ENCODE peak calls at places on chromosomes 16 and 17, in four cellular contexts. One of them, this sample, is unnamed.

GRCh38 chr17:40341808-40342574 is 22.5 kb downstream of the GJD3 start:
- DNase-seq in epithelial cell of esophagus: peak
- DNase-seq in cardiac fibroblast: peak
- DNase-seq in hepatocyte: peak
- DNase-seq in this sample: peak

GRCh38 chr17:63703556-63704258 is 3.8 kb upstream of the LIMD2 start:
- DNase-seq in epithelial cell of esophagus: no peak
- DNase-seq in cardiac fibroblast: no peak
- DNase-seq in hepatocyte: no peak
- DNase-seq in this sample: no peak

GRCh38 chr16:6125483-6126259 is 1028.1 kb upstream of the EEF2KMT start:
- DNase-seq in epithelial cell of esophagus: peak
- DNase-seq in cardiac fibroblast: no peak
- DNase-seq in hepatocyte: no peak
- DNase-seq in this sample: peak

GRCh38 chr16:58836427-58836826 is 102.3 kb upstream of the GOT2 start:
- DNase-seq in epithelial cell of esophagus: no peak
- DNase-seq in cardiac fibroblast: no peak
- DNase-seq in hepatocyte: no peak
- DNase-seq in this sample: no peak

GRCh38 chr16:89633064-89633631 is 19.7 kb downstream of the DPEP1 start:
- DNase-seq in epithelial cell of esophagus: peak
- DNase-seq in cardiac fibroblast: peak
- DNase-seq in hepatocyte: no peak
- DNase-seq in this sample: peak

GRCh38 chr17:40091691-40092397 is 8.5 kb downstream of the NR1D1 start:
- DNase-seq in epithelial cell of esophagus: no peak
- DNase-seq in cardiac fibroblast: no peak
- DNase-seq in hepatocyte: peak
- DNase-seq in this sample: no peak

GRCh38 chr17:38320482-38320881 is 23.3 kb downstream of the GPR179 start:
- DNase-seq in epithelial cell of esophagus: peak
- DNase-seq in cardiac fibroblast: no peak
- DNase-seq in hepatocyte: peak
- DNase-seq in this sample: no peak

GRCh38 chr17:75913537-75914210 is 9.0 kb upstream of the MRPL38 start:
- DNase-seq in epithelial cell of esophagus: no peak
- DNase-seq in cardiac fibroblast: no peak
- DNase-seq in hepatocyte: no peak
- DNase-seq in this sample: no peak

GRCh38 chr17:19336938-19337711 is 25.4 kb downstream of the B9D1 start:
- DNase-seq in epithelial cell of esophagus: no peak
- DNase-seq in cardiac fibroblast: no peak
- DNase-seq in hepatocyte: peak
- DNase-seq in this sample: no peak

GRCh38 chr17:46020023-46020735 is 21.1 kb downstream of the STH start:
- DNase-seq in epithelial cell of esophagus: no peak
- DNase-seq in cardiac fibroblast: no peak
- DNase-seq in hepatocyte: no peak
- DNase-seq in this sample: no peak

GRCh38 chr16:87463722-87464690 is 28.8 kb downstream of the ZCCHC14 start:
- DNase-seq in epithelial cell of esophagus: peak
- DNase-seq in cardiac fibroblast: peak
- DNase-seq in hepatocyte: peak
- DNase-seq in this sample: no peak

GRCh38 chr16:1923299-1924034 is 5.3 kb upstream of the HS3ST6 start:
- DNase-seq in epithelial cell of esophagus: peak
- DNase-seq in cardiac fibroblast: peak
- DNase-seq in hepatocyte: peak
- DNase-seq in this sample: no peak

GRCh38 chr17:28391401-28391800 is 14.6 kb downstream of the SLC46A1 start:
- DNase-seq in epithelial cell of esophagus: no peak
- DNase-seq in cardiac fibroblast: no peak
- DNase-seq in hepatocyte: peak
- DNase-seq in this sample: no peak

GRCh38 chr17:28177351-28177750 is 134.9 kb downstream of the NLK start:
- DNase-seq in epithelial cell of esophagus: no peak
- DNase-seq in cardiac fibroblast: no peak
- DNase-seq in hepatocyte: no peak
- DNase-seq in this sample: no peak

GRCh38 chr16:81201267-81201666 is 37.2 kb upstream of the BCO1 start:
- DNase-seq in epithelial cell of esophagus: no peak
- DNase-seq in cardiac fibroblast: no peak
- DNase-seq in hepatocyte: no peak
- DNase-seq in this sample: no peak

DNA sequence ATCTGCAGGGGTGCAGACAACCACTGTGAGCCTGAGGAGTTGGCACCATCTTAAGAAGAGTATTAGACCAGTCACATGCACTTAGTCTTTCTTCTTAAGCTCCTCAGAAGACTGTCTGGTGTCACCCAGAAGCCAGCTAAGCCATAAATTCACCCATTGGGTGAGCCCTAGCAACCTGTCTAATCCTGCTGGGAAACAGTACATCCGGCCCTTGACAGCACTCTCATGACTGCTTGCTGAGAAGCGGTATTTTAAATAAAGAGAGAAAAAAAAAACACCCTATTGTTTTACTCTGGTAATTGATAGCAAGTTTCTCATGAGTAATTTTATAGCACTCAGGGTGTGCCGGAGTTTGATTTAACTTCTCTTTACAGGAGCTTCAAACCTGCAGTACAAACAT is 134.7 kb downstream of the SOX9 start:
- DNase-seq in epithelial cell of esophagus: no peak
- DNase-seq in cardiac fibroblast: no peak
- DNase-seq in hepatocyte: no peak
- DNase-seq in this sample: no peak
- H3K4me3 ChIP-seq in epithelial cell of esophagus: no peak
- H3K4me3 ChIP-seq in cardiac fibroblast: no peak
- H3K4me3 ChIP-seq in hepatocyte: no peak
- H3K4me3 ChIP-seq in this sample: no peak

GRCh38 chr17:80832266-80832676 is 159.4 kb upstream of the CHMP6 start:
- DNase-seq in epithelial cell of esophagus: peak
- DNase-seq in cardiac fibroblast: peak
- DNase-seq in hepatocyte: peak
- DNase-seq in this sample: peak

GRCh38 chr17:80830020-80830780 is 161.4 kb upstream of the CHMP6 start:
- DNase-seq in epithelial cell of esophagus: no peak
- DNase-seq in cardiac fibroblast: no peak
- DNase-seq in hepatocyte: no peak
- DNase-seq in this sample: no peak

GRCh38 chr17:80829166-80829813 is 162.4 kb upstream of the CHMP6 start:
- DNase-seq in epithelial cell of esophagus: no peak
- DNase-seq in cardiac fibroblast: no peak
- DNase-seq in hepatocyte: no peak
- DNase-seq in this sample: no peak

GRCh38 chr17:80832888-80833583 is 158.6 kb upstream of the CHMP6 start:
- DNase-seq in epithelial cell of esophagus: peak
- DNase-seq in cardiac fibroblast: peak
- DNase-seq in hepatocyte: peak
- DNase-seq in this sample: peak

GRCh38 chr17:80831481-80831880 is 160.2 kb upstream of the CHMP6 start:
- DNase-seq in epithelial cell of esophagus: no peak
- DNase-seq in cardiac fibroblast: no peak
- DNase-seq in hepatocyte: no peak
- DNase-seq in this sample: no peak
- TF ChIP-seq CTCF in epithelial cell of esophagus: no peak
- TF ChIP-seq CTCF in cardiac fibroblast: no peak
- TF ChIP-seq CTCF in hepatocyte: no peak
- TF ChIP-seq CTCF in this sample: no peak

GRCh38 chr17:18257268-18257681 is 1.3 kb downstream of the FLII start:
- DNase-seq in epithelial cell of esophagus: peak
- DNase-seq in cardiac fibroblast: no peak
- DNase-seq in hepatocyte: peak
- DNase-seq in this sample: no peak

GRCh38 chr17:18254888-18255649 is 3.5 kb downstream of the FLII start:
- DNase-seq in epithelial cell of esophagus: no peak
- DNase-seq in cardiac fibroblast: no peak
- DNase-seq in hepatocyte: no peak
- DNase-seq in this sample: no peak

GRCh38 chr17:18257747-18258355 is 687 bp downstream of the FLII start:
- DNase-seq in epithelial cell of esophagus: peak
- DNase-seq in cardiac fibroblast: peak
- DNase-seq in hepatocyte: peak
- DNase-seq in this sample: peak

GRCh38 chr17:18256351-18256750 is 2.2 kb downstream of the FLII start:
- DNase-seq in epithelial cell of esophagus: no peak
- DNase-seq in cardiac fibroblast: no peak
- DNase-seq in hepatocyte: no peak
- DNase-seq in this sample: no peak

DNA sequence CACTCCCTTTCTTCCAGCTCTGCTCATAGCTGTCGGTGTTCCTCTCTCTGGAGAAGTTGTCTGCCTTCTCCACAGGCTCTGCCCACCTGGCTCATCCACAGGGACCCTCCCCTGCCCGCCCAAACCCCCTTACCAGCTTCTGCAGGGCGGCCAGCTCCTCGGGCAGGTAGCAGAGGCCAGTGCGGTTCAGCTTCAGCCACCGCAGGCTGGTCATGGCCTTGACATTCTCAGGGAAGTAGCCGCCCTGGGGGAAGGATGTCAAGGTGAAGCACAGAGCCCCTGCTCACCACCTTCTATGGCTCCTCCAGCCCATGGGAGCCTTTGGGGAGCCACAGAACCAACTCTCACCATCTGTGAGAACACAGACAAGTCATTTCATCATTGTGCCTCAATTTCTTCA is 1.8 kb downstream of the FLII start:
- DNase-seq in epithelial cell of esophagus: no peak
- DNase-seq in cardiac fibroblast: no peak
- DNase-seq in hepatocyte: no peak
- DNase-seq in this sample: no peak
- H3K4me3 ChIP-seq in epithelial cell of esophagus: peak
- H3K4me3 ChIP-seq in cardiac fibroblast: no peak
- H3K4me3 ChIP-seq in hepatocyte: no peak
- H3K4me3 ChIP-seq in this sample: no peak

GRCh38 chr16:16110111-16110490 is 113.2 kb downstream of the ABCC6 start:
- DNase-seq in epithelial cell of esophagus: no peak
- DNase-seq in cardiac fibroblast: no peak
- DNase-seq in hepatocyte: no peak
- DNase-seq in this sample: no peak
- TF ChIP-seq CTCF in epithelial cell of esophagus: no peak
- TF ChIP-seq CTCF in cardiac fibroblast: no peak
- TF ChIP-seq CTCF in hepatocyte: no peak
- TF ChIP-seq CTCF in this sample: no peak

DNA sequence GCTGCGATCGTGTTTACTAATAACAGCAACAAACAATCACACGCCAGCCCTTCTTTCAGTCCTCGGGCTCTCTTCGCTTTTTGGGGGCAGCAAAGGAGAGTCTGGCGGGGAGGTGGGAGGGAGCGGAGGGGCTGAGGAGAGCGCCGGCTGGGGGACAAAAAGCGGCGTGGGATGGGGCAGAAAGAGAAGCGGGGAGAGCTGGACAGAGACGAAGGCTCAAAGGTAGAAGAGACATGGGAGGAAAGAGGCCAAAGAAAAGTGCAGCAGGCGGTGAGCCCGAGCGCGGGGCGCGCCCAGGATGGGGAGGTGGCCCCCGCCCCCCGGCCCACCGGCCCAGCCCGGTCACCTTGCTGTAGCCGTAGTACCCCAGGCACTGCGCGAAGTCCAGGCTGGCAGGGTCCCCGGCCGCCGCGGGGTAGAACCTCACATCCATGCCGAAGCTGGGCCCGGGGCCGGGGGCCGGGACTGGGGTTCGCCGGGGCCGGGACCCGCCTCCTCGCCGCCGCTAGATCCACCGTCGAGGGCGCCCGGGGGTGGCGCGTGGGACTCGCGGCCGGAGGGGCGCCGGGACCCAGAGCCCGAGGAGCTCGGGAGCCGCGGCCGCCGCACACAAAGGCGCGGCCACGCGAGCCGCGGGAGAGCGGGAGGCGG is 527 bp downstream of the TOX3 start:
- DNase-seq in epithelial cell of esophagus: no peak
- DNase-seq in cardiac fibroblast: no peak
- DNase-seq in hepatocyte: peak
- DNase-seq in this sample: no peak
- H3K4me3 ChIP-seq in epithelial cell of esophagus: no peak
- H3K4me3 ChIP-seq in cardiac fibroblast: no peak
- H3K4me3 ChIP-seq in hepatocyte: peak
- H3K4me3 ChIP-seq in this sample: no peak

DNA sequence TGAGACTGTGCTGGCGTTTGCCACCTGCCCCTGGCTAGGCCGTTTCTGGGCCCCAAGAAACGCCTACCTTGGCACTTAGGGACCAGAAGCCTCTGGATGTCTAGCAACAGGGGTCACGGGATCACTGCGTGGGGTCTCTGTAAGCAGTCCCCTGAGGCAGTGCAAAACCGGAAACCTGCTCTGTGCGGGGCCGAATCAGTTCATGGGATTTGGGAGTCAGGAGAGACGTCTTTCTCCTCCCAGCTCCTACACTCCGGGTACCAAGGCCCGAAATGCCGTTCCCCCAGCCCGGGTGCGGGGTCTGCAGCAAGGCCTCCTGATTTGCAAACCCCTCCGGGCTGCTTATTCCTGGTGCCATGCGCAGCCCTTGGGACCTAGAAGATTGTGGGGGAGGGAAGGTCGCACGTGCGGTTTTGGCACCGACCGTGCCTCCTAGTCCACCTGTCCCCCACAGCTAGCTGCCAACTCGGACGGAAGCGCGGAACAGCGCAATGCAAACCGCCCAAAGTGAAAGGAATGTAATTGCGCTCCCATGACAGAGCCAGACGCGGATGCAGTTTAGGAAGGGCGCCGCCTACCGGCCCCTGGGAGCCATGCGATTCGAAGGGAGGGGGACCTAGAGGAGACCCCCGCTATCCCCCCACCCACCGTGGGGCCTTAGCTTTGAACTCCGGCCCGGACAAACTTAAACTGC is 6.5 kb downstream of the IRX5 start:
- DNase-seq in epithelial cell of esophagus: peak
- DNase-seq in cardiac fibroblast: peak
- DNase-seq in hepatocyte: peak
- DNase-seq in this sample: peak
- TF ChIP-seq CTCF in epithelial cell of esophagus: peak
- TF ChIP-seq CTCF in cardiac fibroblast: peak
- TF ChIP-seq CTCF in hepatocyte: peak
- TF ChIP-seq CTCF in this sample: peak

DNA sequence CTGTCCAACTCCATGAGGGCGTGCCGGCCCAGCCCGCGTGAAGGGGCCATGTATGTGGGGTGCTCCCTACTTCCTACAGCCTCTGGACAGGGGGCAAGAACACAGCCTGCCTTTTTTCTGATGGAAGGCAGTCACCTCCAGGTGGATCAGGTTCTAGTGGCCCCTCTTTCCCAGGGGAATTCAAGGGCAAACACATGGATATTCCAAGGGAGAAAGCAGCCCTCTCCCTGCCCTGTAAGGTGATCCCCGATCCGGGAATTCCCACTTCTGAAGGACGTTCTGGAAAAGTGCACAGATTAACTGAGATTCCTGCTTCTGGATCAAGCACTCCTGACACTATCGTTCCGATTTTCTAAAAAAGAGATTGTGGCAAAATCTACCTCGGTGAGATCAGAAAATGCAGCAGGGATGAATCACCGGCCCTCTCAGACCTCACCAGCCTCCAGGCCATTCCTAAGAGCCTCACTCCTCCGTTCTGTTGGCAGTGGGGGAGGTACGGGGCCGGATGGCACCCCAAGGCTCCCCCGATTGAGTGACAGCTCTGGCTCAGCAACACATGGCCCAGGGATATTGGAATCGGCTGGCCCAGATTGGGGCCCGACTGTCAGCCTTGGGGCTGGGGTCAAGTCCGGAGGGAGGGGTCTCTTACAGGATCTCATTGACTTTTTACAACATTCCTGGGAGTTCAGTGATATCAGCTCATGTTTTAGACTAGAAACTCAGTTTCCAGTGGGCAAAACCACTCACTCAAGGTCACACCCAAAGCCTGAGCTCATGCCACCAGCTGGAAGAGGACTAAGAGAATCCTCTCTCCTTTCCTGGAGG is 12.3 kb downstream of the STX1B start:
- DNase-seq in epithelial cell of esophagus: peak
- DNase-seq in cardiac fibroblast: peak
- DNase-seq in hepatocyte: peak
- DNase-seq in this sample: peak
- H3K4me3 ChIP-seq in epithelial cell of esophagus: peak
- H3K4me3 ChIP-seq in cardiac fibroblast: no peak
- H3K4me3 ChIP-seq in hepatocyte: no peak
- H3K4me3 ChIP-seq in this sample: no peak